ENCODE peak calls at places on chromosomes 4 and X, in eight cellular contexts. R is AG09309, A is mucosa of descending colon, M is fibroblast of mammary gland, E is thoracic aorta, X is uterus, I is brain microvascular endothelial cell, H is nephron progenitor cell. V is an unnamed sample.

GRCh38 chr4:8383451-8384160 is 56.9 kb downstream of the ACOX3 start:
- DNase-seq in R (no peak), A (peak), M (peak), E (no peak), X (no peak), I (peak), H (no peak), V (no peak)

GRCh38 chr4:184408711-184409081 is 65.7 kb downstream of the IRF2 start:
- DNase-seq in R (no peak), A (no peak), M (no peak), E (no peak), X (no peak), I (no peak), H (no peak), V (no peak)

GRCh38 chrX:78452356-78452755 is 124.9 kb upstream of the CYSLTR1 start:
- DNase-seq in R (no peak), A (no peak), M (peak), E (no peak), X (no peak), I (no peak), H (no peak), V (no peak)

GRCh38 chr4:68152411-68152810 is 22.7 kb upstream of the TMPRSS11F start:
- DNase-seq in R (no peak), A (no peak), M (no peak), E (no peak), X (no peak), I (no peak), H (no peak), V (no peak)

GRCh38 chr4:151990201-151990600 is 229.4 kb upstream of the GATB start:
- DNase-seq in R (peak), A (no peak), M (peak), E (no peak), X (no peak), I (no peak), H (no peak), V (no peak)

GRCh38 chrX:124098089-124098488 is 136.6 kb downstream of the STAG2 start:
- DNase-seq in R (peak), A (no peak), M (peak), E (no peak), X (no peak), I (no peak), H (no peak), V (no peak)

GRCh38 chr4:105709081-105709450 is 482 bp downstream of the GSTCD start:
- DNase-seq in R (no peak), A (no peak), M (peak), E (no peak), X (no peak), I (no peak), H (no peak), V (no peak)

GRCh38 chr4:76210502-76210901 is 3.1 kb downstream of the SCARB2 start:
- DNase-seq in R (no peak), A (peak), M (no peak), E (no peak), X (no peak), I (no peak), H (no peak), V (no peak)

GRCh38 chr4:128424524-128425195 is 137.0 kb upstream of the PGRMC2 start:
- DNase-seq in R (peak), A (no peak), M (peak), E (no peak), X (no peak), I (no peak), H (no peak), V (no peak)

GRCh38 chrX:96540111-96540631 is 144.5 kb upstream of the DIAPH2 start:
- DNase-seq in R (no peak), A (peak), M (no peak), E (no peak), X (no peak), I (no peak), H (no peak), V (no peak)

GRCh38 chr4:87939978-87940690 is 35.4 kb upstream of the SPP1 start:
- DNase-seq in R (no peak), A (no peak), M (no peak), E (no peak), X (no peak), I (no peak), H (no peak), V (no peak)

GRCh38 chrX:109774706-109775105 is 41.6 kb upstream of the ACSL4 start:
- DNase-seq in R (peak), A (no peak), M (peak), E (no peak), X (no peak), I (peak), H (no peak), V (no peak)

GRCh38 chrX:13398073-13398823 is 78.4 kb upstream of the ATXN3L start:
- DNase-seq in R (peak), A (no peak), M (peak), E (peak), X (peak), I (peak), H (no peak), V (no peak)

GRCh38 chrX:20037182-20037581 is 46.3 kb upstream of the BCLAF3 start:
- DNase-seq in R (no peak), A (no peak), M (no peak), E (no peak), X (no peak), I (no peak), H (no peak), V (no peak)

DNA sequence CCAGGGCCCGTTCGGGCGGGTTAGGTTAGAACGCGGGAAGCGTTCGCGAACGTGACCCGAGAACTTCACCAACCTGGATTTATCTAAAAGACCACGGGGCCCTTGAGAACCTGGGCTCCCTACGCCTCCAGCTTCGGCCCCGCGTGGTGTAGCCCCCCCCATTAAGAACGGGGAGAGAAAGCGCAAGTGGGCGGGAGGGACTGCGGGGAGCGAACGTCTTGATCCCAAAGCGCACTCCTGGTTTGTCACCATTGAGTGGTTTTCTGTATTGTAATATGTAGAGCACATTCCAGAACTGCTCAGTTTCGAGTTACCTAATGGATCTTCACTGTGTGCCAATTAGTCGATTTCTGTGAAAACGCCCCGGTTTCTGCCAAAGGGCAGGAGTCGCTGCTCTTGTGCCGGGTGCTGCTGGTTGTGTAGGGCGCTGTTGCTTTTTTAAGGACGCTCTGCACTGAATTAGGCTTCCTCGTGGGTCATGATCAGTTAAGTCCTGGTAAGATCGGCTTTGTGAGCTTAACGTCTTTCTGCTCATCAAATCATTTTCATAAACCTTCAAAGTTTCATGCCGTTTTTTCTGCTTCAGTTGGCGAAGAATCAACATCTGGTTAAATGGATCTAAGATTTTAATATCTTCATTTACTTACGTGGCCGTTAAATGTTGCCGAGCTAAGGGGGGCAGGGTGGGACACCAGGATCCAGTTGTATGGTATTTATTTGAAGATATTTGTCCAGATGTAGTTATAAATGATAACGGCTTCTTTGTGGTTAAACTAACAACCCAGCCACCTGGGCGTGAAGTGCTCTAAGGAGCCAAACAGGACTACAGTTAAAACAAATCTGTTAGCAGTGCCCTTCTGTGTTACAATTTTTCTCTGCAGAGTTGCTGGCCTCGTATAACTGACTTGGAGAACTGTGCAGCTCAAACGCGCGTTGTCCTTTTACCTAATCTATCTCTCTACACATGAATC is 808 bp downstream of the MND1 start:
- DNase-seq in R (no peak), A (peak), M (peak), E (no peak), X (no peak), I (peak), H (peak), V (peak)
- TF ChIP-seq CTCF in R (peak), A (no peak), M (peak), E (no peak), X (no peak), I (peak), H (no peak), V (no peak)

DNA sequence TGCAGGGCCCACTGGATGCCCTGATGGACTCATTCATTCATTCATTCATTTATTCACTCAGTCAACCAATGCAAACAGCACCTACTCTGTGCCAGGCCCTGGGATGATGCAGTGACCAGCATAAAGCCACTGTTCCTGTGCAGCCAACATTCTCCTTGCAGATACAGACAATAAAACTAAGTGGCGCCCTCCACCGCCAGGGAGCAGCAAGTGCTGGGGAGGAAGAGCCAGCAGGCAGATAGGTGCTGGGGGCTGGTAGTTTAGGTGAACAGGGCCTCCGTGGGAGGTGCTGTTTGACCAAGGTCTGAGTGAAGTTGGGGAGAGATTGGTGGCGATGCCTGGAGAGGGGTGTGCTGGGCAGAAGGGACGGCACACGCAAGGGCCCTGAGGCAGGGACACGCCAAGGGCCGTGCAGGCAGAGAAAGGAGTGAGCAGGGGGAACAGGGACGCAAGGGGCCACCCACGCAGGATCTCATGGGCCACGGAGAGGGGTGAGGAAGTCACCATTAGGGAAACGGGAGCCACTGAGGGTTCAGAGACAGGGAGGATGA is 65.5 kb downstream of the WFS1 start:
- DNase-seq in R (no peak), A (no peak), M (no peak), E (no peak), X (no peak), I (no peak), H (no peak), V (no peak)
- TF ChIP-seq CTCF in R (peak), A (no peak), M (no peak), E (no peak), X (no peak), I (no peak), H (no peak), V (peak)

GRCh38 chrX:149510386-149510785 is 5.3 kb upstream of the IDS start:
- DNase-seq in R (no peak), A (no peak), M (peak), E (no peak), X (no peak), I (no peak), H (no peak), V (no peak)
- TF ChIP-seq CTCF in R (peak), A (no peak), M (peak), E (peak), X (no peak), I (peak), H (peak), V (no peak)

DNA sequence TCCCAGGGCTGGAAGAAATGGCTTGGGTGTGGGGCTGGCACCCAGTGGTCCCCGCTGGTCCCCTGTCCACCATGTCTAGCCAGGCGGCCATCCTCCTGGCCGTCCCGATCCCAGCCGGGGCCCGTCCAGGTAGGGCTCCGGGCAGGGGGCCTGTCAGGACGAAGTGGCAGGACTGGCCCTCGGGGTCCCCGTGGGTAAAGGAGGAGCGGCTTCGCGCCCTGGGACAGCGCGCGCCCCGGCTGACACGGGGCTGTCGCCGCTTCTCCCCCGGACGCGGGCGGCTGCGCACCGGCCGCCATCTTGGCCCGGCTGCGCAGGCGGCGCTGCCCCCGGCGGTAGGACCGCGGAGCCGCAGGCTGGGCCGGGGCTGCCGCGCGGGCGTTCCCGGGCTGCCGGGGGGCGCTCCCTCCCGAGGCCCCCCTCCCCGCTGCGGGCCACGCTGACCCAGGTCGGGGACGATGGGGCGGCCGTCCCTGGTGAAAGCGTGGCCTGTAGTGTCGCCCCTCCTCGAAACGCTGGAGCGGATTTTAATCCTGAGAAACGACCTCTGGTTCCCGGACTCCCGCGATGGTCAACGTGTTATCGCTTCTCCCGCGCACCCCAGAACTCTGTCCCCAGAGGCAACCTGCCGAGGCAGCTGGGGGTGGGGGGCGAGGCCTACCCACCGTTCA is 60.4 kb upstream of the BCOR start:
- DNase-seq in R (no peak), A (peak), M (no peak), E (no peak), X (peak), I (no peak), H (peak), V (peak)
- TF ChIP-seq CTCF in R (peak), A (peak), M (no peak), E (peak), X (peak), I (no peak), H (no peak), V (no peak)

GRCh38 chr4:51858605-51859211 is 15.8 kb downstream of the DCUN1D4 start:
- DNase-seq in R (no peak), A (peak), M (peak), E (no peak), X (no peak), I (no peak), H (no peak), V (no peak)
- TF ChIP-seq CTCF in R (no peak), A (no peak), M (no peak), E (no peak), X (no peak), I (no peak), H (no peak), V (no peak)

GRCh38 chrX:47621851-47622250 is 2.2 kb upstream of the SYN1 start:
- DNase-seq in R (no peak), A (no peak), M (no peak), E (no peak), X (no peak), I (no peak), H (no peak), V (no peak)

GRCh38 chrX:47629419-47630210 is at the start of gene CFP:
- DNase-seq in R (no peak), A (no peak), M (no peak), E (no peak), X (no peak), I (no peak), H (no peak), V (no peak)

GRCh38 chrX:47623540-47624027 is 3.9 kb upstream of the SYN1 start:
- DNase-seq in R (peak), A (peak), M (peak), E (no peak), X (no peak), I (peak), H (peak), V (peak)

GRCh38 chrX:47628980-47629379 is 750 bp downstream of the CFP start:
- DNase-seq in R (no peak), A (no peak), M (no peak), E (no peak), X (no peak), I (no peak), H (no peak), V (peak)

DNA sequence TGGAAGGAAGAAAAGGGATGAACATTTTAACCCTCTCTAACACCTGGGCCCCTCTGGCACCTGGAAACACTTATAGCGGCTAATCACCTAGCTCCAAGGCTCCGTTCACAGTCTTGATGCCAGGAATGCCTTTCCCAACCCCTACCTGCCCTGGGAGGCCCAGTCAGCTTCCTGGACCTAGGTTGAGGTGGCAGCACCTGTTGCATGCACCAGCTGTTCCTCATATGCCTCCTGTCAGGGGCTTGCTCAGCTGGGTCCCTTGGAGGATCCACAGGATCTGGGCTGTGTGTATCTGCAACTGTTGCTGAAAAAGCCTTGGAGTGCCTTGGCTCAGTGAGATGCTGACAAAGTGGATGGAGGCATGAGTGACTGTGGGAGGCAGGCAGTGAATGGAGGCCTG is 4.4 kb downstream of the CFP start:
- DNase-seq in R (no peak), A (no peak), M (no peak), E (no peak), X (no peak), I (no peak), H (no peak), V (no peak)
- TF ChIP-seq CTCF in R (no peak), A (no peak), M (no peak), E (no peak), X (no peak), I (no peak), H (no peak), V (no peak)

GRCh38 chrX:132068405-132068804 is 45.3 kb downstream of the STK26 start:
- DNase-seq in R (no peak), A (no peak), M (no peak), E (no peak), X (no peak), I (no peak), H (no peak), V (no peak)

GRCh38 chrX:132071260-132071659 is 48.2 kb downstream of the STK26 start:
- DNase-seq in R (peak), A (no peak), M (peak), E (no peak), X (no peak), I (no peak), H (no peak), V (no peak)
- TF ChIP-seq CTCF in R (peak), A (no peak), M (peak), E (peak), X (peak), I (no peak), H (no peak), V (no peak)

GRCh38 chr4:48779095-48779997 is 733 bp downstream of the FRYL start:
- DNase-seq in R (no peak), A (peak), M (peak), E (no peak), X (peak), I (peak), H (peak), V (peak)
- TF ChIP-seq CTCF in R (no peak), A (no peak), M (no peak), E (no peak), X (no peak), I (no peak), H (no peak), V (no peak)

GRCh38 chr4:36178489-36178888 is 65.8 kb downstream of the ARAP2 start:
- DNase-seq in R (no peak), A (no peak), M (no peak), E (no peak), X (no peak), I (no peak), H (no peak), V (no peak)
- TF ChIP-seq CTCF in R (no peak), A (no peak), M (no peak), E (no peak), X (no peak), I (no peak), H (no peak), V (no peak)